ENCODE peak calls at places on chromosomes 1 and 21, in seven cellular contexts. One of them, this sample, is unnamed. For H3K36me3, the result is how much of the 10 kb centered on the place peaks cover.

GRCh38 chr1:86062458-86062857 is 94.1 kb downstream of the COL24A1 start:
- DNase-seq in left lung: no peak
- DNase-seq in psoas muscle: no peak
- DNase-seq in iPS DF 6.9: no peak
- DNase-seq in esophagus muscularis mucosa: no peak
- DNase-seq in tibial artery: no peak
- DNase-seq in upper lobe of right lung: no peak
- DNase-seq in this sample: no peak

GRCh38 chr21:41640756-41641509 is 125.9 kb downstream of the RIPK4 start:
- DNase-seq in left lung: no peak
- DNase-seq in psoas muscle: peak
- DNase-seq in iPS DF 6.9: no peak
- DNase-seq in esophagus muscularis mucosa: no peak
- DNase-seq in tibial artery: peak
- DNase-seq in upper lobe of right lung: peak
- DNase-seq in this sample: no peak

GRCh38 chr1:243343970-243344749 is 88.3 kb downstream of the SDCCAG8 start:
- DNase-seq in left lung: no peak
- DNase-seq in psoas muscle: no peak
- DNase-seq in iPS DF 6.9: no peak
- DNase-seq in esophagus muscularis mucosa: no peak
- DNase-seq in tibial artery: no peak
- DNase-seq in upper lobe of right lung: no peak
- DNase-seq in this sample: no peak

GRCh38 chr1:200028586-200029034 is 1.1 kb downstream of the NR5A2 start:
- DNase-seq in left lung: no peak
- DNase-seq in psoas muscle: no peak
- DNase-seq in iPS DF 6.9: no peak
- DNase-seq in esophagus muscularis mucosa: no peak
- DNase-seq in tibial artery: no peak
- DNase-seq in upper lobe of right lung: no peak
- DNase-seq in this sample: no peak

GRCh38 chr1:148263128-148263905 is 111.2 kb upstream of the NBPF11 start:
- DNase-seq in left lung: no peak
- DNase-seq in psoas muscle: peak
- DNase-seq in iPS DF 6.9: peak
- DNase-seq in esophagus muscularis mucosa: peak
- DNase-seq in tibial artery: peak
- DNase-seq in upper lobe of right lung: peak
- DNase-seq in this sample: peak

GRCh38 chr1:58929667-58930325 is 145.9 kb upstream of the JUN start:
- DNase-seq in left lung: no peak
- DNase-seq in psoas muscle: no peak
- DNase-seq in iPS DF 6.9: no peak
- DNase-seq in esophagus muscularis mucosa: peak
- DNase-seq in tibial artery: no peak
- DNase-seq in upper lobe of right lung: no peak
- DNase-seq in this sample: no peak

GRCh38 chr1:36367067-36367466 is 18.7 kb downstream of the STK40 start:
- DNase-seq in left lung: no peak
- DNase-seq in psoas muscle: no peak
- DNase-seq in iPS DF 6.9: no peak
- DNase-seq in esophagus muscularis mucosa: no peak
- DNase-seq in tibial artery: no peak
- DNase-seq in upper lobe of right lung: no peak
- DNase-seq in this sample: no peak

GRCh38 chr1:209769171-209769904 is 13.5 kb downstream of the TRAF3IP3 start:
- DNase-seq in left lung: peak
- DNase-seq in psoas muscle: peak
- DNase-seq in iPS DF 6.9: no peak
- DNase-seq in esophagus muscularis mucosa: peak
- DNase-seq in tibial artery: peak
- DNase-seq in upper lobe of right lung: peak
- DNase-seq in this sample: no peak

GRCh38 chr1:231918239-231919015 is 291.8 kb downstream of the DISC1 start:
- DNase-seq in left lung: no peak
- DNase-seq in psoas muscle: no peak
- DNase-seq in iPS DF 6.9: no peak
- DNase-seq in esophagus muscularis mucosa: no peak
- DNase-seq in tibial artery: no peak
- DNase-seq in upper lobe of right lung: no peak
- DNase-seq in this sample: no peak

GRCh38 chr1:85282424-85282823 is 6.0 kb upstream of the BCL10 start:
- DNase-seq in left lung: no peak
- DNase-seq in psoas muscle: no peak
- DNase-seq in iPS DF 6.9: no peak
- DNase-seq in esophagus muscularis mucosa: no peak
- DNase-seq in tibial artery: no peak
- DNase-seq in upper lobe of right lung: no peak
- DNase-seq in this sample: no peak

GRCh38 chr1:184199036-184199796 is 147.7 kb downstream of the TSEN15 start:
- DNase-seq in left lung: no peak
- DNase-seq in psoas muscle: no peak
- DNase-seq in iPS DF 6.9: no peak
- DNase-seq in esophagus muscularis mucosa: no peak
- DNase-seq in tibial artery: no peak
- DNase-seq in upper lobe of right lung: no peak
- DNase-seq in this sample: no peak

GRCh38 chr1:116949213-116949985 is 39.7 kb downstream of the PTGFRN start:
- DNase-seq in left lung: no peak
- DNase-seq in psoas muscle: peak
- DNase-seq in iPS DF 6.9: no peak
- DNase-seq in esophagus muscularis mucosa: no peak
- DNase-seq in tibial artery: no peak
- DNase-seq in upper lobe of right lung: no peak
- DNase-seq in this sample: no peak

GRCh38 chr1:97192872-97193572 is 471.4 kb downstream of the PTBP2 start:
- DNase-seq in left lung: no peak
- DNase-seq in psoas muscle: no peak
- DNase-seq in iPS DF 6.9: no peak
- DNase-seq in esophagus muscularis mucosa: no peak
- DNase-seq in tibial artery: no peak
- DNase-seq in upper lobe of right lung: no peak
- DNase-seq in this sample: no peak

GRCh38 chr1:7705908-7706216 is 65.2 kb upstream of the VAMP3 start:
- DNase-seq in left lung: no peak
- DNase-seq in psoas muscle: no peak
- DNase-seq in iPS DF 6.9: no peak
- DNase-seq in esophagus muscularis mucosa: no peak
- DNase-seq in tibial artery: no peak
- DNase-seq in upper lobe of right lung: no peak
- DNase-seq in this sample: no peak

GRCh38 chr1:18411820-18412641 is 68.7 kb upstream of the KLHDC7A start:
- DNase-seq in left lung: no peak
- DNase-seq in psoas muscle: no peak
- DNase-seq in iPS DF 6.9: no peak
- DNase-seq in esophagus muscularis mucosa: no peak
- DNase-seq in tibial artery: no peak
- DNase-seq in upper lobe of right lung: no peak
- DNase-seq in this sample: no peak

GRCh38 chr21:44704636-44705001 is 6.8 kb downstream of the TSPEAR start:
- DNase-seq in left lung: no peak
- DNase-seq in psoas muscle: no peak
- DNase-seq in iPS DF 6.9: no peak
- DNase-seq in esophagus muscularis mucosa: peak
- DNase-seq in tibial artery: peak
- DNase-seq in upper lobe of right lung: no peak
- DNase-seq in this sample: no peak

GRCh38 chr1:175471039-175471800 is 272.2 kb downstream of the TNR start:
- DNase-seq in left lung: no peak
- DNase-seq in psoas muscle: no peak
- DNase-seq in iPS DF 6.9: no peak
- DNase-seq in esophagus muscularis mucosa: no peak
- DNase-seq in tibial artery: no peak
- DNase-seq in upper lobe of right lung: no peak
- DNase-seq in this sample: no peak

GRCh38 chr1:39348278-39348677 is 143.2 kb upstream of the BMP8A start:
- DNase-seq in left lung: no peak
- DNase-seq in psoas muscle: no peak
- DNase-seq in iPS DF 6.9: no peak
- DNase-seq in esophagus muscularis mucosa: no peak
- DNase-seq in tibial artery: no peak
- DNase-seq in upper lobe of right lung: no peak
- DNase-seq in this sample: no peak
- H3K36me3 ChIP-seq in left lung: under half
- H3K36me3 ChIP-seq in psoas muscle: half or more
- H3K36me3 ChIP-seq in iPS DF 6.9: under half
- H3K36me3 ChIP-seq in esophagus muscularis mucosa: half or more
- H3K36me3 ChIP-seq in tibial artery: half or more
- H3K36me3 ChIP-seq in upper lobe of right lung: half or more
- H3K36me3 ChIP-seq in this sample: half or more

GRCh38 chr1:233140519-233140918 is 155.0 kb downstream of the PCNX2 start:
- DNase-seq in left lung: no peak
- DNase-seq in psoas muscle: no peak
- DNase-seq in iPS DF 6.9: no peak
- DNase-seq in esophagus muscularis mucosa: no peak
- DNase-seq in tibial artery: no peak
- DNase-seq in upper lobe of right lung: no peak
- DNase-seq in this sample: no peak
- H3K27ac ChIP-seq in left lung: no peak
- H3K27ac ChIP-seq in psoas muscle: no peak
- H3K27ac ChIP-seq in iPS DF 6.9: no peak
- H3K27ac ChIP-seq in esophagus muscularis mucosa: no peak
- H3K27ac ChIP-seq in tibial artery: no peak
- H3K27ac ChIP-seq in upper lobe of right lung: no peak
- H3K27ac ChIP-seq in this sample: no peak

DNA sequence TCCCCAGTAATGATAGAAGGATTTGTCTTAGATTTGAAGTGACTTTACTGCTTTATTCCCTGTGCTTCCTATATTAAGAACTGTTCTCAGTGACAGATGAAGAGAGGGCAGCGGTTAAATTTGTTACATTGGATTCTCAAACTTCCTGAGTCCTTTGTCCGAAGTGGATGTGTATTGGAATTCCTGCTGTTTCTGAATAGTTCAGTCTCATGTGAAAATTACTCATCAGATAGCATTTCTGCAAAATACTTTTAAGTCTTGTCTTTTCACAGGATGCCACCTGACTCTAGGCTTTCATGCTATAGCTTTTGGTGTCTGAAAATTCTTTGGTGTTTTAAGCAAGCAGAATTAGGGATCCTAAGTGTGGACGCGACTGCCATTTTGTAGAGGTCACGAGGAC is 83.6 kb downstream of the PRDM2 start:
- DNase-seq in left lung: no peak
- DNase-seq in psoas muscle: no peak
- DNase-seq in iPS DF 6.9: no peak
- DNase-seq in esophagus muscularis mucosa: no peak
- DNase-seq in tibial artery: no peak
- DNase-seq in upper lobe of right lung: no peak
- DNase-seq in this sample: no peak
- H3K36me3 ChIP-seq in left lung: under half
- H3K36me3 ChIP-seq in psoas muscle: half or more
- H3K36me3 ChIP-seq in iPS DF 6.9: under half
- H3K36me3 ChIP-seq in esophagus muscularis mucosa: under half
- H3K36me3 ChIP-seq in tibial artery: under half
- H3K36me3 ChIP-seq in upper lobe of right lung: half or more
- H3K36me3 ChIP-seq in this sample: half or more

GRCh38 chr1:225885336-225885735 is 3.2 kb upstream of the TMEM63A start:
- DNase-seq in left lung: no peak
- DNase-seq in psoas muscle: no peak
- DNase-seq in iPS DF 6.9: no peak
- DNase-seq in esophagus muscularis mucosa: no peak
- DNase-seq in tibial artery: no peak
- DNase-seq in upper lobe of right lung: no peak
- DNase-seq in this sample: no peak

GRCh38 chr1:225882699-225883615 is 777 bp upstream of the TMEM63A start:
- DNase-seq in left lung: peak
- DNase-seq in psoas muscle: peak
- DNase-seq in iPS DF 6.9: no peak
- DNase-seq in esophagus muscularis mucosa: no peak
- DNase-seq in tibial artery: peak
- DNase-seq in upper lobe of right lung: peak
- DNase-seq in this sample: peak

GRCh38 chr1:225882008-225882698 is at the start of gene TMEM63A:
- DNase-seq in left lung: peak
- DNase-seq in psoas muscle: peak
- DNase-seq in iPS DF 6.9: no peak
- DNase-seq in esophagus muscularis mucosa: peak
- DNase-seq in tibial artery: peak
- DNase-seq in upper lobe of right lung: peak
- DNase-seq in this sample: peak

GRCh38 chr1:225881081-225882007 is 836 bp downstream of the TMEM63A start:
- DNase-seq in left lung: peak
- DNase-seq in psoas muscle: peak
- DNase-seq in iPS DF 6.9: no peak
- DNase-seq in esophagus muscularis mucosa: no peak
- DNase-seq in tibial artery: peak
- DNase-seq in upper lobe of right lung: peak
- DNase-seq in this sample: no peak

GRCh38 chr1:225883616-225884265 is 1.6 kb upstream of the TMEM63A start:
- DNase-seq in left lung: no peak
- DNase-seq in psoas muscle: no peak
- DNase-seq in iPS DF 6.9: no peak
- DNase-seq in esophagus muscularis mucosa: no peak
- DNase-seq in tibial artery: no peak
- DNase-seq in upper lobe of right lung: no peak
- DNase-seq in this sample: no peak
- H3K27ac ChIP-seq in left lung: no peak
- H3K27ac ChIP-seq in psoas muscle: no peak
- H3K27ac ChIP-seq in iPS DF 6.9: no peak
- H3K27ac ChIP-seq in esophagus muscularis mucosa: peak
- H3K27ac ChIP-seq in tibial artery: peak
- H3K27ac ChIP-seq in upper lobe of right lung: no peak
- H3K27ac ChIP-seq in this sample: no peak

GRCh38 chr1:2278591-2279209 is 50.6 kb downstream of the SKI start:
- DNase-seq in left lung: no peak
- DNase-seq in psoas muscle: no peak
- DNase-seq in iPS DF 6.9: no peak
- DNase-seq in esophagus muscularis mucosa: no peak
- DNase-seq in tibial artery: no peak
- DNase-seq in upper lobe of right lung: no peak
- DNase-seq in this sample: no peak

GRCh38 chr1:2275796-2276536 is 47.8 kb downstream of the SKI start:
- DNase-seq in left lung: peak
- DNase-seq in psoas muscle: peak
- DNase-seq in iPS DF 6.9: no peak
- DNase-seq in esophagus muscularis mucosa: no peak
- DNase-seq in tibial artery: no peak
- DNase-seq in upper lobe of right lung: peak
- DNase-seq in this sample: no peak

GRCh38 chr1:2276803-2277580 is 48.9 kb downstream of the SKI start:
- DNase-seq in left lung: no peak
- DNase-seq in psoas muscle: no peak
- DNase-seq in iPS DF 6.9: no peak
- DNase-seq in esophagus muscularis mucosa: no peak
- DNase-seq in tibial artery: no peak
- DNase-seq in upper lobe of right lung: no peak
- DNase-seq in this sample: no peak

GRCh38 chr1:2279210-2279639 is 51.1 kb downstream of the SKI start:
- DNase-seq in left lung: peak
- DNase-seq in psoas muscle: peak
- DNase-seq in iPS DF 6.9: peak
- DNase-seq in esophagus muscularis mucosa: no peak
- DNase-seq in tibial artery: no peak
- DNase-seq in upper lobe of right lung: peak
- DNase-seq in this sample: no peak

GRCh38 chr1:2277741-2278488 is 49.8 kb downstream of the SKI start:
- DNase-seq in left lung: no peak
- DNase-seq in psoas muscle: peak
- DNase-seq in iPS DF 6.9: no peak
- DNase-seq in esophagus muscularis mucosa: no peak
- DNase-seq in tibial artery: no peak
- DNase-seq in upper lobe of right lung: peak
- DNase-seq in this sample: no peak
- H3K36me3 ChIP-seq in left lung: under half
- H3K36me3 ChIP-seq in psoas muscle: under half
- H3K36me3 ChIP-seq in iPS DF 6.9: under half
- H3K36me3 ChIP-seq in esophagus muscularis mucosa: under half
- H3K36me3 ChIP-seq in tibial artery: under half
- H3K36me3 ChIP-seq in upper lobe of right lung: under half
- H3K36me3 ChIP-seq in this sample: under half

This sample was measured in suprapubic skin.